ENCODE peak calls at places on chromosomes 1 and 21, in five cellular contexts. Z is breast epithelium; O is A673; J is CD4-positive, CD25-positive, alpha-beta regulatory T cell; V is pancreas. C is an unnamed sample.

GRCh38 chr21:44522753-44523204 is 17.2 kb downstream of the KRTAP10-1 start:
- DNase-seq in Z (no peak), O (no peak), J (no peak), V (peak), C (no peak)

GRCh38 chr1:246139745-246140182 is 367.3 kb downstream of the SMYD3 start:
- DNase-seq in Z (no peak), O (no peak), J (no peak), V (no peak), C (no peak)

GRCh38 chr1:230883964-230884363 is 15.6 kb upstream of the C1orf198 start:
- DNase-seq in Z (no peak), O (no peak), J (no peak), V (no peak), C (no peak)

GRCh38 chr1:218371927-218372672 is 27.0 kb downstream of the TGFB2 start:
- DNase-seq in Z (no peak), O (no peak), J (no peak), V (no peak), C (no peak)

GRCh38 chr21:44682580-44683151 is 703 bp upstream of the KRTAP12-1 start:
- DNase-seq in Z (no peak), O (no peak), J (no peak), V (no peak), C (no peak)

GRCh38 chr1:19799233-19799876 is 361 bp downstream of the TMCO4 start:
- DNase-seq in Z (peak), O (peak), J (peak), V (peak), C (peak)

GRCh38 chr21:32966120-32966519 is 59.6 kb upstream of the OLIG2 start:
- DNase-seq in Z (no peak), O (no peak), J (no peak), V (no peak), C (no peak)

GRCh38 chr1:67586596-67586995 is 98.4 kb upstream of the GADD45A start:
- DNase-seq in Z (no peak), O (no peak), J (no peak), V (no peak), C (no peak)

GRCh38 chr1:203137324-203137723 is 9.8 kb downstream of the ADORA1 start:
- DNase-seq in Z (no peak), O (no peak), J (no peak), V (peak), C (no peak)

GRCh38 chr1:14713077-14713476 is 114.6 kb downstream of the KAZN start:
- DNase-seq in Z (peak), O (peak), J (no peak), V (no peak), C (no peak)

GRCh38 chr1:162342452-162342983 is 34.1 kb downstream of the SPATA46 start:
- DNase-seq in Z (no peak), O (no peak), J (no peak), V (no peak), C (no peak)

GRCh38 chr1:2341706-2342383 is 49.5 kb downstream of the MORN1 start:
- DNase-seq in Z (no peak), O (no peak), J (no peak), V (no peak), C (no peak)

GRCh38 chr21:39251326-39251725 is 62.1 kb downstream of the BRWD1 start:
- DNase-seq in Z (no peak), O (no peak), J (no peak), V (no peak), C (no peak)

GRCh38 chr1:50930965-50931737 is 28.9 kb downstream of the FAF1 start:
- DNase-seq in Z (no peak), O (no peak), J (no peak), V (no peak), C (no peak)

GRCh38 chr21:16020878-16021277 is 291.1 kb downstream of the USP25 start:
- DNase-seq in Z (no peak), O (no peak), J (no peak), V (no peak), C (no peak)

GRCh38 chr1:46005594-46005993 is 126.8 kb downstream of the PIK3R3 start:
- DNase-seq in Z (no peak), O (no peak), J (no peak), V (no peak), C (no peak)

DNA sequence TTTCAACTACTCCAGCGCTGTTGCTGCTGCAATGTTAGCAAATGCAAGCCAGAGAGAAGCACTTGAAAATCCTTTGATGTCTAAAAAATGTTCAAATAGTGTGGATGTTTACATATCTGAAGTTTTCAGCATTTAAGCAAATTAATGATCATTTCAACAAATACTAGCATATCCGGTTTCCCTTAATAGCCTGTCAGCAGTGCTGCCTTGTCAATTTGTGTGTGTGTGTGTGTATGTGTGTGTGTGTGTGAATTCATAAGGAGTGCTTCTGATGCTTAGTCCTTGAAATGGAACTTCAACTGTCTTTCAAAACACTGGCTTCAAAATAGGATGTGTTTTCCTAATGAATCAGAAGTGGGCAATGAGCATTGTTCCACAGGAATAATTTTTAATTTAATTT is 48.1 kb upstream of the WNT2B start:
- DNase-seq in Z (no peak), O (no peak), J (no peak), V (no peak), C (no peak)
- H3K27ac ChIP-seq in Z (no peak), O (no peak), J (no peak), V (no peak), C (no peak)

GRCh38 chr1:21072721-21073120 is 104.0 kb downstream of the EIF4G3 start:
- DNase-seq in Z (no peak), O (peak), J (no peak), V (no peak), C (no peak)
- H3K27ac ChIP-seq in Z (no peak), O (no peak), J (no peak), V (no peak), C (no peak)

DNA sequence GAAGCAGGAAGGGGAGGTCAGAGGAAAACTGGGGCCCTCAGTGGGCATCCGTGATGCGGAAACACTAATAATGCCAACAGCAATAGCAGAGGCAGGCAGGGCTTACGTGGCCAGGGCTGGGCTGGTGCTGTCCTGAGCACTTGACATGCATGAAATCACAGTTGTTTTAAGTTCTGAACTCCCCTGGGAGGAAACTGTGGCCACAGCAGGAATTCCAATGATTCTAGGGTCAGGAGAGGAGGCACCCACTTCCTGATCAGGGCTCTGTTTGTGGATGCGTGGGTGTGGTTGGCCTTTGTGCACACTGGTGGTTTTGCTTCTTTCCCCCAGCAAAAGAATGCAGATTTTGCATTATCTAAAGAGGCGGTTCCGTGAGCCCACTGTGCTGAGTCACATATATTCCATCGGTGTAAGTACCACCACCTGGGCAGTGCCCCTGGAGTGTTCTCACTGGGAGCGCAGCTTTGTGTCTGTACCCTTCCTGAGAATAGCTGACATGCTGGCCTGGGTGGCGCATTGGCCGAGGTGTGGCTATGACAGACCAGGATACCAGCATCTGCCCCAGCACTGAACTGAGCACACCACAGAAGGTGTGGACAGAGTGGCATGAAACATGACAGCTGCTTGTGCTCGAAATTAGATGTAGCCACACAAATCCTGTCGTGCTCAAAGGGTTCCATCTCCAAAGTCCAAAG is 71.0 kb downstream of the PDE9A start:
- DNase-seq in Z (no peak), O (peak), J (no peak), V (no peak), C (no peak)
- H3K27ac ChIP-seq in Z (peak), O (no peak), J (no peak), V (no peak), C (no peak)

GRCh38 chr1:31588751-31589515 is 12.6 kb downstream of the TINAGL1 start:
- DNase-seq in Z (peak), O (peak), J (no peak), V (no peak), C (no peak)
- H3K27ac ChIP-seq in Z (peak), O (no peak), J (no peak), V (peak), C (no peak)

GRCh38 chr1:154729598-154729997 is 121.6 kb upstream of the ADAR start:
- DNase-seq in Z (no peak), O (no peak), J (no peak), V (no peak), C (no peak)
- H3K27ac ChIP-seq in Z (peak), O (no peak), J (no peak), V (no peak), C (no peak)

C was measured in CD4-positive, alpha-beta memory T cell.